ENCODE peak calls at places on chromosomes 2 and 18, in four cellular contexts. Z is GM20000, M is colonic mucosa, E is pancreas. H is an unnamed sample.

GRCh38 chr2:8456149-8457091 is 225.4 kb upstream of the ID2 start:
- DNase-seq in Z (peak; percentile 75), M (no peak), E (no peak), H (peak; percentile 49)

GRCh38 chr2:239230318-239231052 is 170.3 kb downstream of the HDAC4 start:
- DNase-seq in Z (no peak), M (no peak), E (no peak), H (no peak)

GRCh38 chr2:238596571-238597551 is 170.1 kb downstream of the ASB1 start:
- DNase-seq in Z (no peak), M (no peak), E (peak; percentile 43), H (no peak)

GRCh38 chr2:95306306-95306895 is 9.3 kb downstream of the KCNIP3 start:
- DNase-seq in Z (no peak), M (no peak), E (no peak), H (no peak)

GRCh38 chr2:157125685-157126084 is 131.8 kb upstream of the GALNT5 start:
- DNase-seq in Z (no peak), M (no peak), E (no peak), H (no peak)

GRCh38 chr2:240429872-240430491 is 5.5 kb upstream of the GPC1 start:
- DNase-seq in Z (no peak), M (no peak), E (peak; percentile 8), H (no peak)

GRCh38 chr18:6645246-6645645 is 84.3 kb upstream of the ARHGAP28 start:
- DNase-seq in Z (no peak), M (no peak), E (no peak), H (no peak)

GRCh38 chr18:9796933-9797549 is 88.7 kb upstream of the TXNDC2 start:
- DNase-seq in Z (no peak), M (no peak), E (no peak), H (no peak)

GRCh38 chr2:214193943-214194342 is 216.9 kb upstream of the VWC2L start:
- DNase-seq in Z (no peak), M (no peak), E (no peak), H (no peak)

GRCh38 chr2:575030-575727 is 102.0 kb downstream of the TMEM18 start:
- DNase-seq in Z (no peak), M (no peak), E (no peak), H (no peak)

GRCh38 chr2:214465386-214466146 is 54.7 kb downstream of the VWC2L start:
- DNase-seq in Z (no peak), M (no peak), E (no peak), H (no peak)

GRCh38 chr18:24054130-24054529 is 39.6 kb downstream of the TTC39C start:
- DNase-seq in Z (no peak), M (no peak), E (no peak), H (no peak)

GRCh38 chr2:239247401-239248245 is 153.2 kb downstream of the HDAC4 start:
- DNase-seq in Z (no peak), M (no peak), E (no peak), H (no peak)

GRCh38 chr2:161956751-161957150 is 117.3 kb downstream of the DPP4 start:
- DNase-seq in Z (no peak), M (no peak), E (no peak), H (no peak)

GRCh38 chr2:180124273-180124881 is 117.3 kb upstream of the CWC22 start:
- DNase-seq in Z (peak; percentile 49), M (no peak), E (no peak), H (no peak)

GRCh38 chr18:7028625-7029024 is 89.0 kb downstream of the LAMA1 start:
- DNase-seq in Z (no peak), M (no peak), E (no peak), H (no peak)

GRCh38 chr18:43534511-43534910 is 257.2 kb upstream of the SYT4 start:
- DNase-seq in Z (no peak), M (no peak), E (no peak), H (no peak)

GRCh38 chr2:214808481-214808931 is 977 bp downstream of the BARD1 start:
- DNase-seq in Z (no peak), M (no peak), E (no peak), H (no peak)

GRCh38 chr2:37262510-37262909 is 31.1 kb downstream of the NDUFAF7 start:
- DNase-seq in Z (no peak), M (no peak), E (no peak), H (no peak)

GRCh38 chr2:226995625-226996041 is 159.8 kb downstream of the RHBDD1 start:
- DNase-seq in Z (peak; percentile 29), M (no peak), E (no peak), H (no peak)

GRCh38 chr2:3461781-3462492 is 57.4 kb downstream of the ADI1 start:
- DNase-seq in Z (peak; percentile 88), M (no peak), E (no peak), H (no peak)

GRCh38 chr2:94774851-94775250 is 96.4 kb upstream of the TEKT4 start:
- DNase-seq in Z (no peak), M (no peak), E (no peak), H (no peak)

GRCh38 chr2:171160630-171161424 is at the start of gene TLK1:
- DNase-seq in Z (peak; percentile 91), M (peak; percentile 78), E (peak; percentile 78), H (peak; percentile 66)

GRCh38 chr2:222733846-222734689 is 62.6 kb downstream of the MOGAT1 start:
- DNase-seq in Z (no peak), M (peak; percentile 53), E (no peak), H (no peak)

GRCh38 chr2:26884486-26884885 is 36.6 kb downstream of the DPYSL5 start:
- DNase-seq in Z (no peak), M (no peak), E (no peak), H (no peak)

GRCh38 chr18:44679056-44679911 is 1.4 kb upstream of the SETBP1 start:
- DNase-seq in Z (peak; percentile 94), M (peak; percentile 88), E (peak; percentile 87), H (peak; percentile 18)

GRCh38 chr2:35871672-35872071 is 483.9 kb upstream of the CRIM1 start:
- DNase-seq in Z (no peak), M (no peak), E (no peak), H (no peak)

GRCh38 chr2:12437144-12437543 is 279.6 kb upstream of the TRIB2 start:
- DNase-seq in Z (no peak), M (no peak), E (no peak), H (no peak)

GRCh38 chr2:33509908-33510588 is 33.6 kb downstream of the RASGRP3 start:
- DNase-seq in Z (no peak), M (no peak), E (no peak), H (no peak)

GRCh38 chr2:54725343-54726099 is 2.1 kb downstream of the EML6 start:
- DNase-seq in Z (no peak), M (no peak), E (no peak), H (no peak)

GRCh38 chr2:176154853-176155252 is 2.3 kb upstream of the HOXD3 start:
- DNase-seq in Z (no peak), M (no peak), E (no peak), H (no peak)

DNA sequence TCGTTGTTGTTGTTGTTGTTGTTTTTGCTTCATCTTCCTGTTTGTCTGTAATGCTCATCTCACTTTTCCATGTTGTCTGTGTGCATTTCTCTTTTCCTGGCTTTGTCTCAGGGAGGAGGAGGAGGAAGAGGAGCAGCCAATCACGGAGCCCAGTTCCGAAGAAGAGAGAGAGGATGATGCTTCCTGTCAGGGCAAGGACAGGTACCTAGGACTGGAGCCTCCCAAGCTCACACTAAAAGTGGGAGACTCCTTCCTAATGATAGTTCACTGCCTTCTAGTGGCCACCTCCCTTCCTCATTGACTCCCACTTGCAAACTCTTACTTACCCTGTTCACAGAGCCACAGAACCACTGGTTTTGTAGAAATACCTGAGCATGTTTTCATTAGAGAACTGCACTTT is 179.6 kb downstream of the TPGS2 start:
- DNase-seq in Z (no peak), M (no peak), E (no peak), H (no peak)
- TF ChIP-seq CTCF in Z (no peak), M (no peak), E (no peak), H (no peak)

GRCh38 chr2:204472375-204472774 is 72.9 kb upstream of the PARD3B start:
- DNase-seq in Z (no peak), M (no peak), E (no peak), H (no peak)
- TF ChIP-seq CTCF in Z (no peak), M (no peak), E (no peak), H (no peak)

GRCh38 chr2:62010632-62011276 is 105.3 kb downstream of the COMMD1 start:
- DNase-seq in Z (no peak), M (no peak), E (no peak), H (no peak)

GRCh38 chr2:62016957-62017356 is 111.5 kb downstream of the COMMD1 start:
- DNase-seq in Z (no peak), M (no peak), E (no peak), H (no peak)

GRCh38 chr2:62014102-62014501 is 108.6 kb downstream of the COMMD1 start:
- DNase-seq in Z (no peak), M (peak; percentile 40), E (peak; percentile 69), H (no peak)
- TF ChIP-seq CTCF in Z (no peak), M (no peak), E (no peak), H (no peak)

GRCh38 chr2:242029422-242030225 is 160.1 kb downstream of the RTP5 start:
- DNase-seq in Z (no peak), M (no peak), E (peak; percentile 6), H (no peak)
- TF ChIP-seq CTCF in Z (no peak), M (no peak), E (no peak), H (peak; percentile 32)

GRCh38 chr2:224284134-224284946 is 117.6 kb downstream of the FAM124B start:
- DNase-seq in Z (peak; percentile 14), M (peak; percentile 30), E (peak; percentile 13), H (no peak)

GRCh38 chr2:224281374-224281773 is 120.5 kb downstream of the FAM124B start:
- DNase-seq in Z (no peak), M (no peak), E (no peak), H (no peak)

GRCh38 chr2:224276251-224276650 is 125.7 kb downstream of the FAM124B start:
- DNase-seq in Z (no peak), M (no peak), E (no peak), H (no peak)

GRCh38 chr2:224278531-224278930 is 123.4 kb downstream of the FAM124B start:
- DNase-seq in Z (no peak), M (no peak), E (no peak), H (no peak)
- TF ChIP-seq CTCF in Z (no peak), M (no peak), E (no peak), H (no peak)

GRCh38 chr2:168944065-168944464 is 43.0 kb downstream of the G6PC2 start:
- DNase-seq in Z (no peak), M (no peak), E (no peak), H (no peak)
- TF ChIP-seq CTCF in Z (no peak), M (no peak), E (no peak), H (no peak)

GRCh38 chr2:199955339-199956061 is at the start of the genes MAIP1 and TYW5:
- DNase-seq in Z (peak; percentile 80), M (peak; percentile 89), E (peak; percentile 83), H (peak; percentile 68)
- TF ChIP-seq CTCF in Z (no peak), M (no peak), E (no peak), H (no peak)

GRCh38 chr2:195763866-195764265 is 106.8 kb downstream of the SLC39A10 start:
- DNase-seq in Z (no peak), M (no peak), E (no peak), H (no peak)

GRCh38 chr2:195758846-195759245 is 101.8 kb downstream of the SLC39A10 start:
- DNase-seq in Z (no peak), M (no peak), E (no peak), H (no peak)

GRCh38 chr2:195756218-195756941 is 99.4 kb downstream of the SLC39A10 start:
- DNase-seq in Z (no peak), M (no peak), E (no peak), H (no peak)

GRCh38 chr2:195759877-195760276 is 102.9 kb downstream of the SLC39A10 start:
- DNase-seq in Z (no peak), M (no peak), E (no peak), H (no peak)
- TF ChIP-seq CTCF in Z (no peak), M (no peak), E (no peak), H (no peak)